ENCODE peak calls at places on chromosomes 6 and 20, in seven cellular contexts. W, E, S, K, F, I and C are unnamed samples.

GRCh38 chr6:163955131-163955530 is 540.6 kb downstream of the QKI start:
- DNase-seq in W (no peak), E (no peak), S (peak), K (no peak), F (no peak), I (peak), C (no peak)

GRCh38 chr20:7392551-7392950 is 547.7 kb downstream of the HAO1 start:
- DNase-seq in W (no peak), E (no peak), S (peak), K (no peak), F (no peak), I (no peak), C (no peak)

GRCh38 chr6:100116409-100117194 is 122.6 kb upstream of the MCHR2 start:
- DNase-seq in W (peak), E (no peak), S (peak), K (no peak), F (no peak), I (peak), C (peak)

GRCh38 chr20:44765647-44766367 is 20.1 kb downstream of the KCNK15 start:
- DNase-seq in W (no peak), E (no peak), S (no peak), K (no peak), F (no peak), I (no peak), C (no peak)

GRCh38 chr20:51096571-51097267 is 73.8 kb upstream of the KCNG1 start:
- DNase-seq in W (no peak), E (no peak), S (no peak), K (no peak), F (no peak), I (no peak), C (no peak)

GRCh38 chr20:4179545-4179944 is 164.2 kb upstream of the RNF24 start:
- DNase-seq in W (no peak), E (no peak), S (no peak), K (no peak), F (no peak), I (no peak), C (no peak)

GRCh38 chr6:136737343-136738177 is 54.7 kb downstream of the MAP3K5 start:
- DNase-seq in W (no peak), E (no peak), S (peak), K (peak), F (no peak), I (peak), C (no peak)

GRCh38 chr6:39173276-39173675 is 56.0 kb downstream of the KCNK5 start:
- DNase-seq in W (no peak), E (no peak), S (no peak), K (no peak), F (no peak), I (no peak), C (no peak)

GRCh38 chr6:120373185-120373584 is 961.1 kb downstream of the TBC1D32 start:
- DNase-seq in W (no peak), E (no peak), S (no peak), K (no peak), F (no peak), I (no peak), C (no peak)

GRCh38 chr6:42269553-42269952 is 51.9 kb upstream of the MRPS10 start:
- DNase-seq in W (no peak), E (peak), S (no peak), K (no peak), F (no peak), I (no peak), C (peak)

GRCh38 chr20:24157213-24157612 is 168.6 kb upstream of the GGTLC1 start:
- DNase-seq in W (no peak), E (no peak), S (no peak), K (no peak), F (no peak), I (no peak), C (no peak)

GRCh38 chr6:139133272-139133671 is 1.6 kb upstream of the HECA start:
- DNase-seq in W (peak), E (peak), S (no peak), K (peak), F (no peak), I (no peak), C (no peak)

GRCh38 chr20:13800728-13801134 is 15.9 kb downstream of the NDUFAF5 start:
- DNase-seq in W (peak), E (peak), S (peak), K (peak), F (peak), I (peak), C (no peak)

GRCh38 chr6:144644776-144645175 is 359.6 kb downstream of the UTRN start:
- DNase-seq in W (no peak), E (no peak), S (no peak), K (no peak), F (no peak), I (no peak), C (no peak)

DNA sequence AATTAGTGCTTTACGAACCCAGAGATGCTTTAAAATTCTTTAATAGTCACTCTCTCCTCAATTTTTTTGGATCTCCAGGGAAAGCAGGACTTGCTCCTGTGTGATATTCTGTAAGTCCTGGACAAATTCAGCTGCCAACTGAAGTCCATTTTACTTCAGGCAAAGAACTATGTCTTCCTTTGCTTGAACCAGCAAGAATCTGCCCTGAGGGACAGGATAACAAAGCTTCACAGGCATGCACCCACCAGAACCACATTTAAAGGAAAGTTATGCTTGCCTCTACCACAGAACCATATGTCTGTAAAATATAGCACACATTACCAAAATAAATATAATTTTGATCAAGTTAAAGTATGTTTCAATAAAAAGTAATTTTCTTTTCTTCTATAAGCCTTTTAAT is 288.1 kb downstream of the KHDC1L start:
- DNase-seq in W (no peak), E (no peak), S (no peak), K (no peak), F (no peak), I (no peak), C (no peak)
- H3K4me3 ChIP-seq in W (no peak), E (no peak), S (no peak), K (no peak), F (no peak), I (no peak), C (no peak)

DNA sequence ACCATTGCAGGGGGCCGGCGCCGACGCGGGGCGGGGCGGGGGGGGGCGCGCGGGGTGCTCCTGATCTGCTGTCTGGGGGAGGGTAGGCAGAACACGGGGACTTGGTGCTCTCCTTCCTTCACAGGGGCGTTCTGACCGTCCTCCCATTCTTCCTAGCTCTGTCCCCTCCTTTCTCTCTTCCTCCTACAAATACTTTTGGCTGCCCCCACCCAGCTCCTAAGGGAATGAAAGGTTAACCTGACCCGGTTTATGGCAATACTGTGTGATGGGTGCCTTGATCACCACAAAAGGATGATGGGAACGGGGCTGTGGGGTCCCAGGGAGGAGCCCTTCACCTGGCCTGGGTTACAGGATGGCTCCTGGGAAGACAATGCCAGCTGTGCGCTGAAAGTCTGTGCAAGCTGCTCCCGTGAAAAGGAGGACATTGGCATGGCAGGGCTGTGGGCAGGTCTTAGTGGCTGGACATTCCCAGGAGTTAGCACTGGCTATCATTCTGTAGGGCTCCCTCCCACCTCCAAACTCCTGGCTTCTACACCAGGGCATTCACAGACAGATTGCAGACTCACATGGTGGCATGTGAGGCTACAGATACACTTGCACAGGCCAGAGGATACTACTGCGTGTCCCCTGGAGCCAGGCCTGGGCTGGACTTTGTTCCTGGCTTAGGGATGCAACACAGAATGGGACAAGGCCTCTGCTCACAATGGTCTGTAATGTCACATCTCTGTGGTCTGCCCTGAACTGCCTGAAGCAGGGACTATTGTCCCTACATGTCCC is 1.9 kb upstream of the TPD52L2 start:
- DNase-seq in W (peak), E (no peak), S (no peak), K (no peak), F (no peak), I (no peak), C (no peak)
- H3K4me3 ChIP-seq in W (peak), E (peak), S (peak), K (no peak), F (peak), I (peak), C (peak)

GRCh38 chr6:77461796-77462195 is 1.5 kb downstream of the HTR1B start:
- DNase-seq in W (no peak), E (no peak), S (no peak), K (no peak), F (no peak), I (no peak), C (no peak)

GRCh38 chr6:77463308-77463880 is at the start of gene HTR1B:
- DNase-seq in W (no peak), E (no peak), S (peak), K (no peak), F (no peak), I (no peak), C (no peak)

GRCh38 chr6:77463881-77464867 is 883 bp upstream of the HTR1B start:
- DNase-seq in W (no peak), E (peak), S (peak), K (no peak), F (no peak), I (no peak), C (no peak)

GRCh38 chr6:77466055-77467028 is 3.1 kb upstream of the HTR1B start:
- DNase-seq in W (no peak), E (peak), S (peak), K (peak), F (no peak), I (peak), C (no peak)

DNA sequence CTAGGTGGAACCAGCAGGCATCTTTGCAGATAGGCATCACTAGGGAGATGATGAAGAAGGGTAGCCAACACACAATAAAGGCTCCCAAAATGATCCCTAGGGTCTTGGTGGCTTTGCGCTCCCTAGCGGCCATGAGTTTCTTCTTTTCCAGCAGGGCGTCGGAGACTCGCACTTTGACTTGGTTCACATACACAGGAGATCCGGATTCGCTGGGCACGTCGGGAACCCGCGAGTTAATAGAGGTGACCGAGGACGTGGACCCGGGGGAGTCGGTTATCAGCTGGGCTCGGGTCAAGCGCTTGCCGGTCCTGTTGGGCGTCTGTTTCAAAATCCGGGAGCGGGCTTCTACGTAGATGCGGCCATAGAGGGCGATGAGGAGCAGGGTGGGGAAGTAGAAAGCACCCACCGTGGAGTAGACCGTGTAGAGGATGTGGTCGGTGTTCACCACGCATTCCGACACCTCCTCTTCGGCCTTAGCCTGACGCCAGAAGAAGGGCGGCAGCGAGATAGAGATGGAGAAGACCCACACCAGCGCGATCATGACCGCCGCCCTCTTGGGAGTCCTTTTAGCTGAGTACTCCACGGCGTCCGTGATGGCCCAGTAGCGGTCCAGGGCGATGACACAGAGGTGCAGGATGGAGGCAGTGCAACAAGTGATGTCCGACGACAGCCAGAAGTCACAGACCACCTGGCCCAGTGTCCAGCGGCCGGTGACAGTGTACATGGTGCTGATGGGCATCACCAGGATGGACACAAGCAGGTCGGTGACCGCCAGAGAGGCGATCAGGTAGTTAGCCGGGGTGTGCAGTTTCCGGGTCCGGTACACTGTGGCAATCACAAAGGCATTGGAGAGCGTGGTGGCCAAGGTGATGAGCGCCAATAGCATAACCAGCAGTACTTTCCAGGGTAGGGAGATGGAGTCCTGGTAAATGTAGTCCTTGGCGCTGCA is 658 bp downstream of the HTR1B start:
- DNase-seq in W (no peak), E (no peak), S (peak), K (no peak), F (no peak), I (no peak), C (no peak)
- H3K4me3 ChIP-seq in W (peak), E (peak), S (peak), K (peak), F (peak), I (peak), C (no peak)

DNA sequence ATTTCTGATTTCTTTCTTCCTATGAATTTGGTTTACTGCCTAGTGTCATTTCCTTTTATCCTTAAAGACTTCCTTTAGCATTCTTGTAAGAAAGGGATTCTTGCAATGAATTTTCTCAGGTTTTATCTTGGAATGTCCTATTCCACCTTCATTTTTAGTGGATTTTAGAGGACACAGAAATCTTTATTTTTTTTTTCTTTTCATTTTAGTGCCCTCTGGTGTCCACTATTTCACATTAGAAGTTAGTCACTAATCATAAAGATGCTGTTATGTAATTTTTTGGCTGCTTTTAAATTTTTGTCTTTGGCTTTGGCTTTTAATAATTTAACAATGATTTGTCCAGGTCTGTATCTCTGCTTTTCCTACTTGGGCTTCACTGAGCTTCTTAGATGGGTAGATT is 28.1 kb downstream of the LMBRD1 start:
- DNase-seq in W (no peak), E (no peak), S (peak), K (no peak), F (no peak), I (no peak), C (no peak)
- H3K4me3 ChIP-seq in W (no peak), E (no peak), S (no peak), K (no peak), F (no peak), I (no peak), C (no peak)

DNA sequence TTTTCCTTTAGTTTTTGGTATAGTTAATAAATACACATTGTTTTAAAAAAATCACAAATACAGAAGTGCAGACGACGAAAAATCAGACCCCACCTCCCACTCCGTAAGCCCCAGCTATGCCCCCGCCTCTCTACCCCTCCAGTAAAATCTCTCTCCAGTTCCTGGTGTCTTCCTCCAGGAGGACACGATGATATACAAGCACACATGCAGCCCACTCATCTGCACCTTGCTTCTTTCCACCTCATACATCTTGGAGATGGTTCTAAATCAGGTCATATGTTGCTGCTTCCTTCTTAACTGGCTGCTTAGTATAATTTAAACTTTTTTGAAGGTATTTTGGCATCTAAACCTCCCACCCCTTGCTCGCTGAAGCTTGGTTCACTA is 2.7 kb downstream of the BMP7 start:
- DNase-seq in W (no peak), E (no peak), S (no peak), K (no peak), F (no peak), I (no peak), C (no peak)
- H3K4me3 ChIP-seq in W (no peak), E (no peak), S (no peak), K (no peak), F (peak), I (no peak), C (no peak)

DNA sequence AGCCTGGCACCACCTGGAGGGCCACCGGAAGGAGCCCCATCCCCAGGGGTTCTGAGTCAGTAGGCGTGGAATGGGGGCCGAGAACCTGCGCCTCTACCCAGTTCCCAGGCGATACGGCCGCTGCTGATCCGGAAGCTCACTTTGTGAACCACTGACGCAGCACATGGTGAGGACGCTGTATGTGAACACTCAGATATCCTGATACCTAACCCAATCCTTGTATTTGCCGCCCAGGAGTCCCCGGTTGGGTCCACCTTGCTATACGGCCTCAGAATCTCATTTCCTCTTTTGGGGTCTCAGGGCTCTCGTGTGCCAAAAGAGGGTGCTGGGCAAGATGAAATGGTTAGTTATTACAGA is 649 bp upstream of the RAB5IF start:
- DNase-seq in W (peak), E (peak), S (peak), K (peak), F (no peak), I (no peak), C (no peak)
- H3K4me3 ChIP-seq in W (peak), E (peak), S (peak), K (peak), F (peak), I (peak), C (peak)

DNA sequence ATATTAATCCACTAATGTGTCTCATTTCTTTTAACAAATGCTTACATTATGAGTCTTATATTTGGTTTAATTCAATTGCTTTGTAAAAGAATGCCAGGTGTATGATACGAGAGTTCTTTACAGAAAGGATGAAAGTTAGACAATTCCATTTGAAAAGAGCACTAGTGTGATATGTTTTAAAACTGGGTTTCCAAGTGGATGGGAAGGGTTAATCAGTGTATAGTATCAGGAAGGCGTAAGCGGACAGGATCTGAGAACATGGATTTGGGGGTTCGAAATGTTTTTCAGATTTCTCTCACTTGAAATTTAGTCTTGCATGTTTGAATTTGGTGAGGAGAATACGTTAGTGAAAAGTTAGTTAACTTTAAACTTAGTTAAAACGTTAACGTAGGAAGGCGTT is 2.6 kb downstream of the FOXO3 start:
- DNase-seq in W (no peak), E (no peak), S (no peak), K (no peak), F (no peak), I (peak), C (no peak)
- H3K4me3 ChIP-seq in W (peak), E (peak), S (peak), K (peak), F (peak), I (peak), C (no peak)

GRCh38 chr20:15166744-15167143 is 829.3 kb upstream of the FLRT3 start:
- DNase-seq in W (no peak), E (no peak), S (no peak), K (no peak), F (no peak), I (no peak), C (no peak)

GRCh38 chr20:15163632-15164031 is 826.2 kb upstream of the FLRT3 start:
- DNase-seq in W (no peak), E (no peak), S (no peak), K (no peak), F (no peak), I (no peak), C (no peak)

GRCh38 chr20:15158438-15158990 is 821.1 kb upstream of the FLRT3 start:
- DNase-seq in W (no peak), E (no peak), S (no peak), K (no peak), F (no peak), I (no peak), C (no peak)

GRCh38 chr20:15164726-15165125 is 827.3 kb upstream of the FLRT3 start:
- DNase-seq in W (no peak), E (no peak), S (no peak), K (no peak), F (no peak), I (no peak), C (no peak)

GRCh38 chr20:15162061-15162740 is 824.8 kb upstream of the FLRT3 start:
- DNase-seq in W (no peak), E (no peak), S (no peak), K (no peak), F (no peak), I (no peak), C (peak)
- H3K4me3 ChIP-seq in W (no peak), E (peak), S (no peak), K (peak), F (peak), I (no peak), C (peak)

DNA sequence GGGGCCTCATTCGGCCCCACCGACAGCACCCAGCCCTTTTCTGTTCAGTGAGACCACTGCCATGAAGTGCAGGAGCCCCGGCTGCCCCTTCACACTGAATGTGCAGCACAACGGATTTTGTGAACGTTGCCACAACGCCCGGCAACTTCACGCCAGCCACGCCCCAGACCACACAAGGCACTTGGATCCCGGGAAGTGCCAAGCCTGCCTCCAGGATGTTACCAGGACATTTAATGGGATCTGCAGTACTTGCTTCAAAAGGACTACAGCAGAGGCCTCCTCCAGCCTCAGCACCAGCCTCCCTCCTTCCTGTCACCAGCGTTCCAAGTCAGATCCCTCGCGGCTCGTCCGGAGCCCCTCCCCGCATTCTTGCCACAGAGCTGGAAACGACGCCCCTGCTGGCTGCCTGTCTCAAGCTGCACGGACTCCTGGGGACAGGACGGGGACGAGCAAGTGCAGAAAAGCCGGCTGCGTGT is 11.8 kb downstream of the TNFAIP3 start:
- DNase-seq in W (peak), E (peak), S (no peak), K (no peak), F (no peak), I (no peak), C (no peak)
- H3K4me3 ChIP-seq in W (no peak), E (no peak), S (no peak), K (no peak), F (no peak), I (no peak), C (no peak)